ENCODE peak calls at places on chromosomes 6 and 20, in ten cellular contexts. V, B, O, C, D, J, X, P, Y and N are unnamed samples.

GRCh38 chr20:23658989-23659609 is 21.3 kb upstream of the CST3 start:
- DNase-seq in V (no peak), B (no peak), O (no peak), C (no peak), D (no peak), J (no peak), X (no peak), P (no peak), Y (no peak), N (no peak)

GRCh38 chr20:52129611-52130010 is 62.0 kb downstream of the ZFP64 start:
- DNase-seq in V (no peak), B (no peak), O (no peak), C (no peak), D (no peak), J (no peak), X (no peak), P (no peak), Y (no peak), N (no peak)

GRCh38 chr20:51206032-51206662 is 183.2 kb upstream of the KCNG1 start:
- DNase-seq in V (no peak), B (no peak), O (no peak), C (no peak), D (no peak), J (no peak), X (no peak), P (no peak), Y (peak), N (no peak)

GRCh38 chr6:133741375-133741861 is 147.5 kb upstream of the TCF21 start:
- DNase-seq in V (no peak), B (no peak), O (no peak), C (no peak), D (peak), J (no peak), X (no peak), P (no peak), Y (no peak), N (no peak)

GRCh38 chr6:82608777-82609176 is 245.2 kb downstream of the TPBG start:
- DNase-seq in V (no peak), B (no peak), O (no peak), C (no peak), D (no peak), J (no peak), X (no peak), P (no peak), Y (no peak), N (no peak)

GRCh38 chr6:129679758-129680157 is 30.2 kb downstream of the ARHGAP18 start:
- DNase-seq in V (no peak), B (no peak), O (no peak), C (no peak), D (peak), J (no peak), X (no peak), P (no peak), Y (no peak), N (no peak)

GRCh38 chr6:122869437-122870024 is 80.5 kb downstream of the SMPDL3A start:
- DNase-seq in V (no peak), B (peak), O (peak), C (peak), D (peak), J (no peak), X (peak), P (peak), Y (peak), N (peak)

GRCh38 chr20:48832423-48832735 is 4.6 kb upstream of the PREX1 start:
- DNase-seq in V (no peak), B (no peak), O (no peak), C (no peak), D (no peak), J (no peak), X (peak), P (no peak), Y (no peak), N (no peak)

GRCh38 chr20:54846948-54847347 is 371.6 kb downstream of the DOK5 start:
- DNase-seq in V (no peak), B (no peak), O (no peak), C (no peak), D (no peak), J (no peak), X (no peak), P (no peak), Y (no peak), N (no peak)

GRCh38 chr6:165574220-165574619 is 88.8 kb downstream of the PDE10A start:
- DNase-seq in V (no peak), B (no peak), O (no peak), C (no peak), D (no peak), J (no peak), X (no peak), P (no peak), Y (no peak), N (no peak)

GRCh38 chr20:19688031-19688806 is 69.8 kb upstream of the RIN2 start:
- DNase-seq in V (no peak), B (no peak), O (peak), C (peak), D (peak), J (peak), X (no peak), P (peak), Y (peak), N (peak)

GRCh38 chr20:10074513-10074912 is 39.7 kb downstream of the ANKEF1 start:
- DNase-seq in V (no peak), B (no peak), O (peak), C (no peak), D (peak), J (no peak), X (no peak), P (peak), Y (peak), N (no peak)